ENCODE peak calls at places on chromosomes 7 and 10, in ten cellular contexts. One of them, this sample, is unnamed.

GRCh38 chr7:5139998-5140397 is 50.0 kb upstream of the WIPI2 start:
- DNase-seq in fibroblast of the aortic adventitia: peak
- DNase-seq in amniotic stem cell: no peak
- DNase-seq in activated CD8-positive, alpha-beta memory T cell treated with anti-CD3 and anti-CD28 coated beads, Interleukin-2, amount 50 U/mL, for 4 hours: no peak
- DNase-seq in A172: peak
- DNase-seq in non-pigmented ciliary epithelial cell: no peak
- DNase-seq in KBM-7: peak
- DNase-seq in stimulated activated CD4-positive, alpha-beta T cell treated with anti-CD3 and anti-CD28 coated beads, Interleukin-15, amount 100 ng/mL, for 24 hours: peak
- DNase-seq in HepG2: peak
- DNase-seq in NCI-H2029: no peak
- DNase-seq in this sample: no peak

GRCh38 chr10:90480466-90480865 is 377.4 kb downstream of the HTR7 start:
- DNase-seq in amniotic stem cell: no peak
- DNase-seq in A172: no peak
- DNase-seq in fibroblast of the aortic adventitia: no peak
- DNase-seq in non-pigmented ciliary epithelial cell: no peak
- DNase-seq in KBM-7: no peak
- DNase-seq in activated CD8-positive, alpha-beta memory T cell treated with anti-CD3 and anti-CD28 coated beads, Interleukin-2, amount 50 U/mL, for 4 hours: no peak
- DNase-seq in stimulated activated CD4-positive, alpha-beta T cell treated with anti-CD3 and anti-CD28 coated beads, Interleukin-15, amount 100 ng/mL, for 24 hours: no peak
- DNase-seq in HepG2: no peak
- DNase-seq in NCI-H2029: no peak
- DNase-seq in this sample: no peak

GRCh38 chr10:91163269-91163708 is 57.2 kb upstream of the PCGF5 start:
- DNase-seq in amniotic stem cell: no peak
- DNase-seq in stimulated activated CD4-positive, alpha-beta T cell treated with anti-CD3 and anti-CD28 coated beads, Interleukin-15, amount 100 ng/mL, for 24 hours: peak
- DNase-seq in fibroblast of the aortic adventitia: peak
- DNase-seq in HepG2: peak
- DNase-seq in KBM-7: peak
- DNase-seq in activated CD8-positive, alpha-beta memory T cell treated with anti-CD3 and anti-CD28 coated beads, Interleukin-2, amount 50 U/mL, for 4 hours: peak
- DNase-seq in A172: peak
- DNase-seq in non-pigmented ciliary epithelial cell: no peak
- DNase-seq in NCI-H2029: peak
- DNase-seq in this sample: peak

GRCh38 chr10:104330168-104331117 is 7.8 kb downstream of the ITPRIP start:
- DNase-seq in NCI-H2029: no peak
- DNase-seq in stimulated activated CD4-positive, alpha-beta T cell treated with anti-CD3 and anti-CD28 coated beads, Interleukin-15, amount 100 ng/mL, for 24 hours: no peak
- DNase-seq in HepG2: peak
- DNase-seq in amniotic stem cell: peak
- DNase-seq in activated CD8-positive, alpha-beta memory T cell treated with anti-CD3 and anti-CD28 coated beads, Interleukin-2, amount 50 U/mL, for 4 hours: no peak
- DNase-seq in non-pigmented ciliary epithelial cell: no peak
- DNase-seq in A172: peak
- DNase-seq in fibroblast of the aortic adventitia: peak
- DNase-seq in KBM-7: no peak
- DNase-seq in this sample: no peak

GRCh38 chr7:22549667-22550513 is 49.9 kb upstream of the STEAP1B start:
- DNase-seq in HepG2: peak
- DNase-seq in non-pigmented ciliary epithelial cell: no peak
- DNase-seq in KBM-7: peak
- DNase-seq in fibroblast of the aortic adventitia: peak
- DNase-seq in NCI-H2029: peak
- DNase-seq in A172: no peak
- DNase-seq in stimulated activated CD4-positive, alpha-beta T cell treated with anti-CD3 and anti-CD28 coated beads, Interleukin-15, amount 100 ng/mL, for 24 hours: peak
- DNase-seq in activated CD8-positive, alpha-beta memory T cell treated with anti-CD3 and anti-CD28 coated beads, Interleukin-2, amount 50 U/mL, for 4 hours: no peak
- DNase-seq in amniotic stem cell: no peak
- DNase-seq in this sample: no peak

GRCh38 chr7:71239517-71239916 is 107.6 kb downstream of the GALNT17 start:
- DNase-seq in NCI-H2029: no peak
- DNase-seq in HepG2: no peak
- DNase-seq in amniotic stem cell: no peak
- DNase-seq in A172: no peak
- DNase-seq in KBM-7: no peak
- DNase-seq in activated CD8-positive, alpha-beta memory T cell treated with anti-CD3 and anti-CD28 coated beads, Interleukin-2, amount 50 U/mL, for 4 hours: no peak
- DNase-seq in fibroblast of the aortic adventitia: no peak
- DNase-seq in stimulated activated CD4-positive, alpha-beta T cell treated with anti-CD3 and anti-CD28 coated beads, Interleukin-15, amount 100 ng/mL, for 24 hours: no peak
- DNase-seq in non-pigmented ciliary epithelial cell: no peak
- DNase-seq in this sample: no peak

GRCh38 chr7:41599760-41600159 is 103.1 kb downstream of the INHBA start:
- DNase-seq in non-pigmented ciliary epithelial cell: no peak
- DNase-seq in stimulated activated CD4-positive, alpha-beta T cell treated with anti-CD3 and anti-CD28 coated beads, Interleukin-15, amount 100 ng/mL, for 24 hours: no peak
- DNase-seq in NCI-H2029: no peak
- DNase-seq in fibroblast of the aortic adventitia: no peak
- DNase-seq in A172: no peak
- DNase-seq in HepG2: no peak
- DNase-seq in KBM-7: peak
- DNase-seq in amniotic stem cell: no peak
- DNase-seq in activated CD8-positive, alpha-beta memory T cell treated with anti-CD3 and anti-CD28 coated beads, Interleukin-2, amount 50 U/mL, for 4 hours: no peak
- DNase-seq in this sample: no peak

GRCh38 chr10:84429926-84430520 is 101.6 kb downstream of the CCSER2 start:
- DNase-seq in KBM-7: peak
- DNase-seq in A172: peak
- DNase-seq in non-pigmented ciliary epithelial cell: no peak
- DNase-seq in HepG2: peak
- DNase-seq in activated CD8-positive, alpha-beta memory T cell treated with anti-CD3 and anti-CD28 coated beads, Interleukin-2, amount 50 U/mL, for 4 hours: peak
- DNase-seq in NCI-H2029: peak
- DNase-seq in stimulated activated CD4-positive, alpha-beta T cell treated with anti-CD3 and anti-CD28 coated beads, Interleukin-15, amount 100 ng/mL, for 24 hours: peak
- DNase-seq in amniotic stem cell: no peak
- DNase-seq in fibroblast of the aortic adventitia: peak
- DNase-seq in this sample: no peak

GRCh38 chr10:74598891-74599566 is 227.4 kb upstream of the KAT6B start:
- DNase-seq in NCI-H2029: no peak
- DNase-seq in fibroblast of the aortic adventitia: peak
- DNase-seq in stimulated activated CD4-positive, alpha-beta T cell treated with anti-CD3 and anti-CD28 coated beads, Interleukin-15, amount 100 ng/mL, for 24 hours: no peak
- DNase-seq in amniotic stem cell: no peak
- DNase-seq in A172: no peak
- DNase-seq in KBM-7: no peak
- DNase-seq in HepG2: no peak
- DNase-seq in activated CD8-positive, alpha-beta memory T cell treated with anti-CD3 and anti-CD28 coated beads, Interleukin-2, amount 50 U/mL, for 4 hours: no peak
- DNase-seq in non-pigmented ciliary epithelial cell: no peak
- DNase-seq in this sample: no peak